ENCODE peak calls at places on chromosomes 12 and 14, in ten cellular contexts. K, O, U, A, J, F, V, W, R and T are unnamed samples. For H3K4me1, the result is how much of the 10 kb centered on the place peaks cover.

GRCh38 chr12:45204757-45205156 is 11.1 kb upstream of the ANO6 start:
- DNase-seq in V (no peak), W (no peak), A (no peak), F (no peak), O (no peak), R (no peak), U (no peak), J (no peak), K (no peak), T (no peak)

GRCh38 chr12:56222531-56222895 is 791 bp upstream of the RNF41 start:
- DNase-seq in R (no peak), J (no peak), V (no peak), W (no peak), K (no peak), O (no peak), F (no peak), U (no peak), A (no peak), T (no peak)

GRCh38 chr12:128069359-128069997 is 197.5 kb upstream of the TMEM132C start:
- DNase-seq in U (no peak), O (no peak), A (peak), V (no peak), R (peak), F (peak), J (no peak), K (peak), W (no peak), T (peak)

GRCh38 chr12:131065279-131065678 is 111.6 kb downstream of the ADGRD1 start:
- DNase-seq in W (peak), O (peak), K (no peak), F (no peak), U (no peak), R (no peak), A (no peak), J (no peak), V (no peak), T (no peak)

GRCh38 chr12:19432309-19433170 is 6.8 kb upstream of the AEBP2 start:
- DNase-seq in A (no peak), J (no peak), U (no peak), R (no peak), K (no peak), F (no peak), W (no peak), O (no peak), V (no peak), T (no peak)

GRCh38 chr12:93813972-93814821 is 137.0 kb downstream of the CRADD start:
- DNase-seq in W (peak), J (no peak), R (peak), U (peak), V (no peak), K (peak), O (peak), A (peak), F (peak), T (peak)

GRCh38 chr14:22039938-22040780 is 366.5 kb upstream of the OR4E1 start:
- DNase-seq in A (peak), K (peak), F (no peak), R (peak), W (no peak), U (no peak), V (peak), J (no peak), O (no peak), T (peak)

GRCh38 chr12:53750812-53751335 is 905 bp downstream of the CISTR start:
- DNase-seq in R (peak), J (peak), W (no peak), O (peak), A (peak), K (no peak), U (peak), F (peak), V (no peak), T (peak)

GRCh38 chr12:92295523-92295922 is 149.9 kb upstream of the BTG1 start:
- DNase-seq in J (no peak), U (no peak), A (peak), W (no peak), O (no peak), K (no peak), R (peak), V (no peak), F (no peak), T (no peak)

GRCh38 chr14:28055008-28055407 is 711.6 kb upstream of the FOXG1 start:
- DNase-seq in U (no peak), W (no peak), J (no peak), A (no peak), V (no peak), O (no peak), R (no peak), K (no peak), F (no peak), T (no peak)

GRCh38 chr12:59452259-59452658 is 143.6 kb upstream of the SLC16A7 start:
- DNase-seq in W (no peak), U (no peak), K (peak), O (no peak), A (no peak), V (no peak), F (peak), R (peak), J (no peak), T (no peak)

GRCh38 chr14:99564256-99564902 is 39.6 kb downstream of the CCDC85C start:
- DNase-seq in V (no peak), W (peak), A (peak), K (peak), U (peak), R (peak), O (peak), F (peak), J (peak), T (peak)

GRCh38 chr14:58243790-58244555 is 670 bp upstream of the PSMA3 start:
- DNase-seq in W (no peak), U (no peak), F (peak), V (no peak), K (peak), R (no peak), O (no peak), A (peak), J (no peak), T (peak)

GRCh38 chr12:17661250-17661649 is 428.7 kb downstream of the RERGL start:
- DNase-seq in U (no peak), A (peak), O (no peak), V (no peak), K (no peak), F (no peak), R (no peak), W (no peak), J (no peak), T (no peak)

GRCh38 chr14:99263564-99264330 is 8.2 kb downstream of the BCL11B start:
- DNase-seq in V (no peak), K (no peak), R (no peak), O (no peak), J (no peak), A (no peak), W (no peak), U (no peak), F (no peak), T (no peak)

GRCh38 chr14:50333010-50333409 is 20.9 kb downstream of the DMAC2L start:
- DNase-seq in V (no peak), F (peak), K (peak), J (no peak), R (peak), A (no peak), W (peak), O (peak), U (peak), T (no peak)

GRCh38 chr14:102776761-102777710 is at the start of gene TRAF3:
- DNase-seq in O (peak), R (peak), A (peak), J (peak), K (peak), F (peak), V (peak), W (peak), U (peak), T (peak)

GRCh38 chr14:91149462-91149861 is 35.6 kb downstream of the DGLUCY start:
- DNase-seq in U (peak), K (peak), R (peak), A (peak), W (peak), O (no peak), F (peak), J (no peak), V (no peak), T (peak)

GRCh38 chr12:114903394-114903748 is 219.4 kb upstream of the TBX3 start:
- DNase-seq in A (no peak), V (no peak), O (no peak), F (no peak), W (no peak), K (no peak), J (no peak), U (no peak), R (no peak), T (no peak)

GRCh38 chr12:130242506-130242905 is 80.2 kb downstream of the FZD10 start:
- DNase-seq in J (no peak), F (no peak), A (no peak), R (no peak), O (no peak), V (no peak), K (no peak), W (no peak), U (no peak), T (no peak)

GRCh38 chr12:8894986-8895385 is 19.3 kb upstream of the PHC1 start:
- DNase-seq in U (no peak), F (no peak), W (no peak), A (no peak), J (no peak), K (no peak), O (no peak), V (no peak), R (no peak), T (no peak)

GRCh38 chr14:47207636-47208035 is 467.8 kb downstream of the MDGA2 start:
- DNase-seq in J (no peak), O (no peak), U (no peak), K (peak), W (no peak), R (peak), F (no peak), V (no peak), A (no peak), T (no peak)

GRCh38 chr12:90938451-90938850 is 16.5 kb downstream of the CCER1 start:
- DNase-seq in V (no peak), U (no peak), A (peak), F (no peak), J (no peak), O (no peak), R (peak), W (no peak), K (peak), T (no peak)

GRCh38 chr14:104383931-104384775 is 195.4 kb upstream of the C14orf180 start:
- DNase-seq in W (peak), R (no peak), K (no peak), U (no peak), F (no peak), O (no peak), J (no peak), V (no peak), A (no peak), T (no peak)

GRCh38 chr12:113471619-113472171 is at the start of gene LHX5:
- DNase-seq in W (no peak), F (no peak), J (no peak), U (no peak), K (no peak), A (no peak), R (no peak), V (no peak), O (no peak), T (no peak)

GRCh38 chr12:66087365-66087943 is 43.1 kb downstream of the LLPH start:
- DNase-seq in K (peak), A (peak), F (peak), U (peak), J (peak), R (peak), O (peak), W (peak), V (peak), T (peak)

GRCh38 chr14:90781344-90781761 is 34.9 kb downstream of the TTC7B start:
- DNase-seq in U (no peak), K (no peak), W (no peak), R (peak), O (no peak), V (no peak), F (no peak), A (no peak), J (no peak), T (no peak)

GRCh38 chr14:39175445-39176262 is 600 bp downstream of the PNN start:
- DNase-seq in J (peak), U (no peak), O (no peak), A (peak), F (peak), R (no peak), K (no peak), W (no peak), V (no peak), T (no peak)

GRCh38 chr14:93150227-93151206 is 34.2 kb downstream of the MOAP1 start:
- DNase-seq in A (peak), F (peak), O (no peak), J (no peak), W (no peak), V (no peak), R (no peak), U (no peak), K (peak), T (no peak)

GRCh38 chr14:91985008-91985407 is 37.5 kb upstream of the FBLN5 start:
- DNase-seq in A (no peak), K (peak), U (no peak), J (no peak), O (no peak), F (no peak), W (no peak), V (no peak), R (peak), T (no peak)

GRCh38 chr12:116148844-116149243 is 128.6 kb downstream of the MED13L start:
- DNase-seq in J (no peak), W (no peak), A (no peak), F (no peak), V (no peak), K (peak), R (no peak), U (no peak), O (no peak), T (no peak)

GRCh38 chr12:51393676-51394545 is 2.7 kb upstream of the GALNT6 start:
- DNase-seq in U (peak), F (peak), R (peak), O (no peak), V (peak), K (peak), A (no peak), J (peak), W (no peak), T (no peak)

GRCh38 chr14:35535794-35536112 is 1.8 kb downstream of the INSM2 start:
- DNase-seq in O (no peak), F (no peak), K (no peak), J (no peak), A (no peak), V (no peak), U (no peak), W (no peak), R (no peak), T (no peak)

GRCh38 chr14:48936352-48936751 is 649.8 kb downstream of the RPS29 start:
- DNase-seq in O (no peak), R (peak), J (no peak), U (no peak), W (peak), V (no peak), A (peak), F (no peak), K (peak), T (no peak)

GRCh38 chr12:26135010-26135420 is 10.2 kb upstream of the BHLHE41 start:
- DNase-seq in A (no peak), J (no peak), W (no peak), K (no peak), O (no peak), R (no peak), V (no peak), F (peak), U (no peak), T (peak)

GRCh38 chr12:93762059-93762719 is 85.0 kb downstream of the CRADD start:
- DNase-seq in U (no peak), W (no peak), O (no peak), V (no peak), A (no peak), F (no peak), K (no peak), R (peak), J (no peak), T (no peak)

GRCh38 chr12:33431648-33432047 is 8.0 kb downstream of the SYT10 start:
- DNase-seq in R (no peak), K (no peak), V (no peak), W (no peak), A (no peak), J (no peak), F (no peak), U (no peak), O (no peak), T (no peak)

GRCh38 chr12:87779858-87780498 is 249.2 kb downstream of the C12orf50 start:
- DNase-seq in J (no peak), O (no peak), R (no peak), W (no peak), K (no peak), F (peak), V (no peak), A (no peak), U (no peak), T (peak)

DNA sequence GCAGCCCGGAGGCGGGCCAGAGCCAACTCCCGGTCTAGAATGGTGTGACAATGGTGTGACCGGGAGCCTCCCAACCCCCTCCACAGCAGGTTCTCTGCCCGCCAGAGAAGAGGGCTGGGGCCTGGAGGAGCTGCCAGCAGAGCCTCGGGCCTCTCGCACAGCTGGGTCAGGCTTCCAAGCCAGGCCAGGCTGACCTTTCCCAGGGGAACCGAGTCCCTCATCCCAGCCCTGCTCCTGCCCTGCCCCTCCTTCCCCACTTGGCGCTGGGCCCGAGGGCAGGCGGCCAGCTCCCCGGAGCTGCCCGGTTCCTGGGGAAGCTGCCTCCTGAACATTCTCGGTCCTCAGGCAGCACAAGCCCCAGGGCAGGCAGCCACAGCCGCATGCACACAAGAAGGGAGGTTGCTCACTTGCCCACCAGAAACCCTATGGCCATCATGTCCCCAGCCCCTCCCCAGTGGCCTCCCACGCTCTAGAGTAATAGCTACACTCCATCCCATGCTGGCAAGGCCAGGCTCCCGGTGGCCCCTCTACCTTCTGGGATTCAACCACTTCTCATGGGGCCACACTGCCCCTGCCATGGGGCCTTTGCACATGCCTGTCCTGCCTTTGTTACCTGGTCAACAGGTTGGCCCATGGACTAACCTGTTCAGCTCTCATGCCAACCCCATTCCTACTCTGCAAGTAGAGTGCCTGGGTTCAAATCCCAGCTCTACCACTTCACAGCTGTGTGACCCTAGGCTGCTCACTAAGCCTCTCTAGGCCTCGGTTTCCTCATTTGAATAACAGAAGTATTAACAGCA is 98.3 kb downstream of the RFLNA start:
- DNase-seq in K (peak), F (peak), U (peak), J (no peak), A (peak), V (no peak), R (peak), O (peak), W (peak), T (peak)
- H3K4me3 ChIP-seq in K (no peak), F (no peak), U (no peak), J (no peak), A (no peak), V (no peak), R (no peak), O (no peak), W (no peak), T (no peak)

GRCh38 chr14:74364271-74364880 is 16.1 kb downstream of the VRTN start:
- DNase-seq in J (no peak), A (no peak), R (no peak), U (no peak), F (no peak), K (no peak), W (no peak), O (no peak), V (no peak), T (no peak)
- H3K4me1 ChIP-seq in J (under half), A (under half), R (under half), U (under half), F (under half), K (under half), W (under half), O (under half), V (under half), T (under half)

DNA sequence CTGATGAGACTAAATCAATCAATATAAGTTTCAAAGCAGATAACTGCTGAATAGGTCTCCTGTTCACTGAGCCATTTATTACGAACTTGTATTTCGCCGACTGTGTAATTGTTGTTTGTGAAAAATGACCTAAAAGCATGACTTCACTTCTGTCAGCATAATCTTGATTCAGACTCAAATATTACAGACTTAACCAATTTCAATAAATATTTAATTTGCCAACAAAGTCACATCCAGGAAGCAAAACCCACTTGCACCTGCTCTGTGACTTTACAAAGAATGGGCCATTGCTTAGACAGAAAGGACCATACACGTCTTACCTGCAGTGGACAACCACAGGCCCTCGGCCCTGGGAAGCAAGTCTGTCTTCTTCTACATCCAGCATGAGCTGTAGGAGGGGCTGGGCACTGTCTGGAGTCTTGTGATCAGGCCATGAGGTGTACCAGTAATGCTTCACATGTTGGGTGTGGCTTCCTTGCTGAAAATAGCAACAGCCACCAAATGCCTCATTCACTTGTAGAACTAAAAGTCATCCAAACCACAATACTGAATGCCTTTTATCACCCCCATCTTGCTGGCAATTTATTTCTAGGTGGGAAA is 23.5 kb upstream of the PTPRB start:
- DNase-seq in W (no peak), O (peak), K (peak), U (peak), J (no peak), V (no peak), F (no peak), R (peak), A (peak), T (peak)
- H3K4me3 ChIP-seq in W (no peak), O (no peak), K (no peak), U (peak), J (no peak), V (no peak), F (no peak), R (no peak), A (no peak), T (no peak)

GRCh38 chr12:47085815-47086252 is 6.1 kb upstream of the AMIGO2 start:
- DNase-seq in U (peak), R (peak), K (peak), J (peak), O (no peak), F (peak), V (peak), A (peak), W (no peak), T (no peak)
- H3K4me1 ChIP-seq in U (under half), R (under half), K (under half), J (under half), O (under half), F (under half), V (half or more), A (under half), W (half or more), T (under half)

GRCh38 chr12:120668797-120669054 is 18.2 kb upstream of the MLEC start:
- DNase-seq in W (no peak), R (no peak), K (no peak), O (no peak), J (no peak), A (no peak), U (no peak), F (no peak), V (no peak), T (no peak)
- H3K4me3 ChIP-seq in W (no peak), R (no peak), K (no peak), O (no peak), J (no peak), A (no peak), U (no peak), F (no peak), V (no peak), T (no peak)

DNA sequence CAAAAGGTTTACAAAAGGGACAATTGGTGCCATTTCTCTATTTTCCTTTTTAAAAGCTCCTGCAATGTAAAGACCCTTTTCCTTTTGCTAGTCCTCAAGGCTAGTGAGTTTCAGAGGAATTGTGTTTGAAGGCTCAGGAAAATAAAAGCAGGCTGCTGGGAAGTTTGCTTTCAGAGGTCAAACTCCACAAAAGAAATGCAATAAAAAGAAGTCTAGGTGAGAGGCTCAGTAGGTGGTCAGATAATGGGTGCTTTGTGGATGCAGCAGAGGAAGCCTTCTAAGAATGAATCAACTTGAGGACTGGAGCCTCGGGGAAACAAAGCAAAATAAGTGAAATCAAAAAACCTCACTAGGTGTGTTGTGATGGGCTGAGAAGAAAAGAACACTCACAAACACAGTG is 10.3 kb downstream of the CCDC175 start:
- DNase-seq in A (no peak), V (no peak), R (no peak), W (no peak), F (no peak), K (no peak), J (no peak), U (no peak), O (no peak), T (no peak)
- H3K4me1 ChIP-seq in A (under half), V (under half), R (under half), W (under half), F (under half), K (under half), J (under half), U (under half), O (under half), T (under half)